ENCODE peak calls at places on chromosomes 13 and 19, in six cellular contexts. H is prostate gland; F is CD8-positive, alpha-beta T cell; X is effector memory CD4-positive, alpha-beta T cell; M is ascending aorta; Q is CD4-positive, alpha-beta memory T cell. T is an unnamed sample.
A peak's percentile ranks its signal among the peaks of the same experiment; 100 is the strongest.

GRCh38 chr13:47166341-47166740 is 269.5 kb upstream of the HTR2A start:
- DNase-seq in F (no peak), X (no peak), H (no peak), M (no peak), Q (no peak), T (no peak)

GRCh38 chr13:56924401-56924800 is 216.3 kb upstream of the PRR20A start:
- DNase-seq in F (no peak), M (no peak), H (no peak), Q (no peak), X (no peak), T (no peak)

GRCh38 chr13:40982772-40983171 is 36.3 kb downstream of the ELF1 start:
- DNase-seq in H (peak; percentile 52), X (peak; percentile 58), F (peak; percentile 44), M (no peak), Q (peak; percentile 89), T (peak; percentile 80)

GRCh38 chr13:44540761-44541434 is 35.2 kb downstream of the TSC22D1 start:
- DNase-seq in H (no peak), F (no peak), X (no peak), Q (no peak), M (no peak), T (no peak)

GRCh38 chr19:16375157-16375935 is 50.7 kb downstream of the KLF2 start:
- DNase-seq in Q (no peak), F (no peak), X (no peak), H (no peak), M (no peak), T (no peak)

GRCh38 chr13:99376132-99376531 is 68.9 kb upstream of the GPR183 start:
- DNase-seq in M (no peak), X (no peak), F (peak; percentile 13), H (no peak), Q (no peak), T (no peak)

GRCh38 chr13:45933203-45934014 is 81.9 kb upstream of the SIAH3 start:
- DNase-seq in Q (no peak), F (no peak), X (no peak), M (no peak), H (no peak), T (no peak)

GRCh38 chr13:75870397-75870801 is 234.3 kb downstream of the LMO7 start:
- DNase-seq in X (no peak), Q (no peak), M (no peak), H (no peak), F (peak; percentile 4), T (peak; percentile 44)

GRCh38 chr19:44753932-44754742 is 5.6 kb downstream of the BCL3 start:
- DNase-seq in Q (peak; percentile 47), X (peak; percentile 59), M (peak; percentile 95), H (peak; percentile 95), F (peak; percentile 66), T (peak; percentile 39)

GRCh38 chr19:40801449-40802299 is 2.7 kb downstream of the EGLN2 start:
- DNase-seq in Q (no peak), X (no peak), F (no peak), M (no peak), H (no peak), T (no peak)

GRCh38 chr19:40802300-40803169 is 3.5 kb downstream of the EGLN2 start:
- DNase-seq in Q (no peak), F (no peak), H (no peak), M (no peak), X (no peak), T (no peak)

GRCh38 chr19:40804783-40805242 is 5.8 kb downstream of the EGLN2 start:
- DNase-seq in M (no peak), Q (no peak), X (no peak), H (peak; percentile 63), F (no peak), T (no peak)

GRCh38 chr19:40803857-40804782 is 5.1 kb downstream of the EGLN2 start:
- DNase-seq in H (peak; percentile 66), Q (peak; percentile 88), X (peak; percentile 62), F (peak; percentile 59), M (no peak), T (peak; percentile 86)

GRCh38 chr19:40803170-40803856 is 4.3 kb downstream of the EGLN2 start:
- DNase-seq in Q (no peak), M (no peak), H (no peak), X (no peak), F (no peak), T (no peak)
- H3K27ac ChIP-seq in Q (peak overlapping the region; percentile 84), M (peak overlapping the region; percentile 77), H (peak overlapping the region; percentile 97), X (peak overlapping the region; percentile 84), F (peak overlapping the region; percentile 66), T (peak overlapping the region; percentile 77)

GRCh38 chr19:55590621-55591020 is 8.7 kb downstream of the FIZ1 start:
- DNase-seq in H (no peak), X (no peak), F (no peak), M (no peak), Q (no peak), T (no peak)

GRCh38 chr19:55591555-55591954 is 7.8 kb downstream of the FIZ1 start:
- DNase-seq in M (no peak), F (no peak), X (no peak), Q (no peak), H (no peak), T (no peak)

GRCh38 chr19:55592391-55593090 is 6.8 kb downstream of the FIZ1 start:
- DNase-seq in H (no peak), M (peak; percentile 61), F (no peak), Q (no peak), X (no peak), T (no peak)

GRCh38 chr19:55588738-55589137 is 8.1 kb upstream of the ZNF579 start:
- DNase-seq in M (no peak), X (no peak), H (no peak), F (no peak), Q (no peak), T (no peak)

GRCh38 chr19:55590109-55590508 is 9.2 kb downstream of the FIZ1 start:
- DNase-seq in Q (no peak), X (no peak), F (no peak), M (no peak), H (no peak), T (peak; percentile 18)
- H3K4me1 ChIP-seq in Q (peaks cover 29% of the 10 kb centered on the region), X (peaks cover 19% of the 10 kb centered on the region), F (peaks cover 25% of the 10 kb centered on the region), M (peaks cover 14% of the 10 kb centered on the region), H (peaks cover 4% of the 10 kb centered on the region), T (peaks cover 22% of the 10 kb centered on the region)

GRCh38 chr19:4829001-4829712 is 2.4 kb downstream of the TICAM1 start:
- DNase-seq in M (no peak), H (no peak), F (no peak), X (no peak), Q (no peak), T (no peak)

GRCh38 chr19:4832776-4833175 is 1.3 kb upstream of the TICAM1 start:
- DNase-seq in H (no peak), M (no peak), Q (no peak), F (no peak), X (no peak), T (no peak)

GRCh38 chr19:4831351-4832340 is at the start of gene TICAM1:
- DNase-seq in F (peak; percentile 74), Q (peak; percentile 85), M (peak; percentile 83), X (peak; percentile 85), H (peak; percentile 49), T (peak; percentile 78)

GRCh38 chr19:4830768-4831265 is 695 bp downstream of the TICAM1 start:
- DNase-seq in Q (no peak), M (no peak), F (no peak), X (no peak), H (no peak), T (no peak)

GRCh38 chr19:4830332-4830731 is 1.2 kb downstream of the TICAM1 start:
- DNase-seq in Q (no peak), F (no peak), M (no peak), H (no peak), X (no peak), T (no peak)
- H3K27ac ChIP-seq in Q (peak overlapping the region; percentile 92), F (no peak overlapping the region), M (peak overlapping the region; percentile 99), H (peak overlapping the region; percentile 82), X (peak overlapping the region; percentile 78), T (peak overlapping the region; percentile 76)

DNA sequence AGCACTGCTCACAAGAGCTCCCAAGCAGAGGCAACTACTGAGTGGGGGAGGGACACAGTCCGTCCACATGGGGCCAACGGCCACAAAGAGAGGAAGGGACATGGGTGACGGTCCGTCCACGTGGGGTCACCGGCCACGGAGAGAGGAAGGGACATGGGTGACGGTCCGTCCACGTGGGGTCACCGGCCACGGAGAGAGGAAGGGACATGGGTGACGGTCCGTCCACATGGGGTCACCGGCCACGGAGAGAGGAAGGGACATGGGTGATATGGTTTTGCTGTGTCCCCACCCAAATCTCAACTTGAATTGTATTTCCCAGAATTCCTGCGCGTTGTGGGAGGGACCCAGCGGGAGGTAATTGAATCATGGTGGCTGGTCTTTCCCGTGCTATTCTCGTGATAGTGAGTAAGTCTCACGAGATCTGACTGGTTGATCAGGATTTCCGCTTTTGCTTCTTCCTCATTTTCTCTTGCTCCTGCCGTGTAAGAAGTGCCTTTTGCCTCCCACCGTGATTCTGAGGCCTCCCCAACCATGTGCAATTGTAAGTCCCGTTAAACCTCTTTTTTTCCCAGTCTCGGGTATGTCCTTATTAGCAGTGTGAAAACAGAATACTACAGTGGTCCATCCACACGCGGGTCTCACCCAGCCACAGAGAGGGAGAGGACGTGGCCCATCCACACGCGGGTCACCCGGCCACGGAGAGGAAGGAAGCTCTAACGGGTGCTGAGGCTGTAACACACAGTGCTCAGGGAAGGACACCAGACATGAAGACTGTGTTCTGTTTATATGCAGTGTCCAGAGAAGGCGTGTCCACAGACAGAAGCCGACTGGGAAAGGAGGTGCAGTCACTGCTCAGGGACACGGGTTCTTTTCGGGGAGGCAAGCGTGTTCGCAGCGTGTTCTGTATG is 48.5 kb downstream of the GAS6 start:
- DNase-seq in F (no peak), Q (peak; percentile 30), M (no peak), H (no peak), X (no peak), T (peak; percentile 49)
- H3K4me1 ChIP-seq in F (peaks cover 10% of the 10 kb centered on the region), Q (peaks cover 15% of the 10 kb centered on the region), M (peaks cover 14% of the 10 kb centered on the region), H (peaks cover 3% of the 10 kb centered on the region), X (no peaks in the 10 kb centered on the region), T (peaks cover 14% of the 10 kb centered on the region)

GRCh38 chr19:7516281-7516862 is 469 bp downstream of the ZNF358 start:
- DNase-seq in H (no peak), F (no peak), Q (no peak), M (no peak), X (no peak), T (no peak)

GRCh38 chr19:7515091-7515470 is 822 bp upstream of the ZNF358 start:
- DNase-seq in H (no peak), X (no peak), Q (no peak), F (no peak), M (peak; percentile 94), T (no peak)

GRCh38 chr19:7513809-7514642 is 1.9 kb upstream of the ZNF358 start:
- DNase-seq in X (no peak), M (no peak), Q (no peak), H (no peak), F (no peak), T (no peak)

GRCh38 chr19:7516878-7517277 is 975 bp downstream of the ZNF358 start:
- DNase-seq in Q (no peak), H (no peak), F (no peak), M (no peak), X (no peak), T (no peak)

GRCh38 chr19:7515471-7516226 is at the start of gene ZNF358:
- DNase-seq in H (peak; percentile 41), F (peak; percentile 33), X (no peak), M (peak; percentile 88), Q (no peak), T (no peak)
- H3K27ac ChIP-seq in H (peak within 1 kb of the TSS; percentile 87), F (no peak within 1 kb of the TSS), X (no peak within 1 kb of the TSS), M (peak within 1 kb of the TSS; percentile 96), Q (no peak within 1 kb of the TSS), T (peak within 1 kb of the TSS; percentile 4)